ENCODE peak calls at places on chromosomes 6 and 20, in eight cellular contexts. One of them, this sample, is unnamed.

GRCh38 chr20:63939061-63939935 is 16.9 kb downstream of the UCKL1 start:
- DNase-seq in A673: no peak
- DNase-seq in left ventricle myocardium inferior: peak
- DNase-seq in HFF-Myc: no peak
- DNase-seq in cardiac muscle cell: no peak
- DNase-seq in heart left ventricle: no peak
- DNase-seq in pancreas: peak
- DNase-seq in A549: no peak
- DNase-seq in this sample: peak

GRCh38 chr6:3962897-3963296 is 113.7 kb downstream of the FAM50B start:
- DNase-seq in pancreas: no peak
- DNase-seq in HFF-Myc: no peak
- DNase-seq in cardiac muscle cell: no peak
- DNase-seq in A549: no peak
- DNase-seq in left ventricle myocardium inferior: no peak
- DNase-seq in A673: peak
- DNase-seq in heart left ventricle: no peak
- DNase-seq in this sample: no peak

GRCh38 chr20:22762576-22763256 is 178.3 kb upstream of the FOXA2 start:
- DNase-seq in pancreas: no peak
- DNase-seq in A673: no peak
- DNase-seq in heart left ventricle: no peak
- DNase-seq in HFF-Myc: no peak
- DNase-seq in cardiac muscle cell: no peak
- DNase-seq in left ventricle myocardium inferior: no peak
- DNase-seq in A549: no peak
- DNase-seq in this sample: no peak

GRCh38 chr6:131382646-131383045 is 190.4 kb upstream of the ARG1 start:
- DNase-seq in pancreas: no peak
- DNase-seq in A549: no peak
- DNase-seq in left ventricle myocardium inferior: no peak
- DNase-seq in HFF-Myc: no peak
- DNase-seq in heart left ventricle: no peak
- DNase-seq in cardiac muscle cell: no peak
- DNase-seq in A673: peak
- DNase-seq in this sample: no peak

GRCh38 chr20:57473246-57474042 is 51.5 kb downstream of the CTCFL start:
- DNase-seq in pancreas: peak
- DNase-seq in heart left ventricle: no peak
- DNase-seq in A673: peak
- DNase-seq in HFF-Myc: no peak
- DNase-seq in cardiac muscle cell: no peak
- DNase-seq in A549: no peak
- DNase-seq in left ventricle myocardium inferior: no peak
- DNase-seq in this sample: no peak

GRCh38 chr6:128417698-128418097 is 102.7 kb downstream of the PTPRK start:
- DNase-seq in HFF-Myc: no peak
- DNase-seq in A549: no peak
- DNase-seq in heart left ventricle: no peak
- DNase-seq in cardiac muscle cell: no peak
- DNase-seq in left ventricle myocardium inferior: no peak
- DNase-seq in pancreas: no peak
- DNase-seq in A673: no peak
- DNase-seq in this sample: no peak

GRCh38 chr6:136959471-136959891 is 37.4 kb downstream of the SLC35D3 start:
- DNase-seq in left ventricle myocardium inferior: no peak
- DNase-seq in cardiac muscle cell: peak
- DNase-seq in heart left ventricle: no peak
- DNase-seq in A549: no peak
- DNase-seq in A673: no peak
- DNase-seq in pancreas: peak
- DNase-seq in HFF-Myc: no peak
- DNase-seq in this sample: no peak

GRCh38 chr20:58237318-58238182 is 9.1 kb upstream of the ANKRD60 start:
- DNase-seq in left ventricle myocardium inferior: no peak
- DNase-seq in A549: no peak
- DNase-seq in pancreas: no peak
- DNase-seq in heart left ventricle: no peak
- DNase-seq in HFF-Myc: no peak
- DNase-seq in cardiac muscle cell: no peak
- DNase-seq in A673: peak
- DNase-seq in this sample: no peak

GRCh38 chr20:1334761-1335160 is 5.8 kb upstream of the SDCBP2 start:
- DNase-seq in HFF-Myc: no peak
- DNase-seq in cardiac muscle cell: no peak
- DNase-seq in heart left ventricle: no peak
- DNase-seq in A673: peak
- DNase-seq in A549: no peak
- DNase-seq in pancreas: no peak
- DNase-seq in left ventricle myocardium inferior: no peak
- DNase-seq in this sample: no peak

GRCh38 chr20:48826064-48826463 is 1.7 kb downstream of the PREX1 start:
- DNase-seq in heart left ventricle: no peak
- DNase-seq in cardiac muscle cell: no peak
- DNase-seq in left ventricle myocardium inferior: no peak
- DNase-seq in A549: no peak
- DNase-seq in HFF-Myc: no peak
- DNase-seq in pancreas: no peak
- DNase-seq in A673: peak
- DNase-seq in this sample: no peak

GRCh38 chr6:155154158-155154830 is 109.5 kb upstream of the CLDN20 start:
- DNase-seq in heart left ventricle: no peak
- DNase-seq in HFF-Myc: peak
- DNase-seq in left ventricle myocardium inferior: no peak
- DNase-seq in A673: peak
- DNase-seq in A549: no peak
- DNase-seq in pancreas: no peak
- DNase-seq in cardiac muscle cell: no peak
- DNase-seq in this sample: no peak

GRCh38 chr6:143962644-143962929 is 45.5 kb downstream of the PLAGL1 start:
- DNase-seq in A673: peak
- DNase-seq in heart left ventricle: no peak
- DNase-seq in A549: no peak
- DNase-seq in cardiac muscle cell: no peak
- DNase-seq in pancreas: no peak
- DNase-seq in HFF-Myc: peak
- DNase-seq in left ventricle myocardium inferior: no peak
- DNase-seq in this sample: no peak

GRCh38 chr6:167793421-167793820 is 33.3 kb upstream of the AFDN start:
- DNase-seq in A549: no peak
- DNase-seq in pancreas: no peak
- DNase-seq in cardiac muscle cell: no peak
- DNase-seq in A673: no peak
- DNase-seq in heart left ventricle: no peak
- DNase-seq in left ventricle myocardium inferior: no peak
- DNase-seq in HFF-Myc: no peak
- DNase-seq in this sample: no peak

GRCh38 chr20:6017467-6017866 is 36.4 kb downstream of the LRRN4 start:
- DNase-seq in A549: no peak
- DNase-seq in A673: no peak
- DNase-seq in cardiac muscle cell: no peak
- DNase-seq in HFF-Myc: no peak
- DNase-seq in left ventricle myocardium inferior: no peak
- DNase-seq in heart left ventricle: no peak
- DNase-seq in pancreas: no peak
- DNase-seq in this sample: no peak

GRCh38 chr20:62377615-62378085 is 9.3 kb upstream of the RPS21 start:
- DNase-seq in left ventricle myocardium inferior: peak
- DNase-seq in pancreas: no peak
- DNase-seq in cardiac muscle cell: no peak
- DNase-seq in heart left ventricle: no peak
- DNase-seq in A549: no peak
- DNase-seq in HFF-Myc: no peak
- DNase-seq in A673: no peak
- DNase-seq in this sample: no peak

GRCh38 chr6:8180327-8181161 is 78.2 kb upstream of the EEF1E1 start:
- DNase-seq in pancreas: no peak
- DNase-seq in A549: no peak
- DNase-seq in left ventricle myocardium inferior: no peak
- DNase-seq in A673: no peak
- DNase-seq in heart left ventricle: no peak
- DNase-seq in HFF-Myc: peak
- DNase-seq in cardiac muscle cell: peak
- DNase-seq in this sample: no peak

GRCh38 chr20:11891081-11891826 is 26.4 kb upstream of the BTBD3 start:
- DNase-seq in cardiac muscle cell: peak
- DNase-seq in A673: peak
- DNase-seq in heart left ventricle: peak
- DNase-seq in left ventricle myocardium inferior: peak
- DNase-seq in pancreas: peak
- DNase-seq in HFF-Myc: no peak
- DNase-seq in A549: peak
- DNase-seq in this sample: peak

GRCh38 chr6:133623065-133623464 is 265.8 kb upstream of the TCF21 start:
- DNase-seq in A673: no peak
- DNase-seq in cardiac muscle cell: no peak
- DNase-seq in A549: no peak
- DNase-seq in HFF-Myc: no peak
- DNase-seq in heart left ventricle: no peak
- DNase-seq in pancreas: no peak
- DNase-seq in left ventricle myocardium inferior: no peak
- DNase-seq in this sample: no peak

GRCh38 chr6:136791296-136792065 is 796 bp downstream of the MAP3K5 start:
- DNase-seq in A549: peak
- DNase-seq in cardiac muscle cell: peak
- DNase-seq in pancreas: peak
- DNase-seq in left ventricle myocardium inferior: peak
- DNase-seq in A673: peak
- DNase-seq in HFF-Myc: no peak
- DNase-seq in heart left ventricle: peak
- DNase-seq in this sample: peak

GRCh38 chr20:25014816-25015215 is 22.3 kb upstream of the APMAP start:
- DNase-seq in pancreas: no peak
- DNase-seq in cardiac muscle cell: no peak
- DNase-seq in left ventricle myocardium inferior: no peak
- DNase-seq in A549: no peak
- DNase-seq in heart left ventricle: no peak
- DNase-seq in A673: no peak
- DNase-seq in HFF-Myc: no peak
- DNase-seq in this sample: no peak
- TF ChIP-seq CTCF in pancreas: no peak
- TF ChIP-seq CTCF in cardiac muscle cell: no peak
- TF ChIP-seq CTCF in left ventricle myocardium inferior: no peak
- TF ChIP-seq CTCF in A549: no peak
- TF ChIP-seq CTCF in heart left ventricle: no peak
- TF ChIP-seq CTCF in A673: no peak
- TF ChIP-seq CTCF in HFF-Myc: no peak
- TF ChIP-seq CTCF in this sample: no peak

GRCh38 chr6:13919861-13920260 is 4.9 kb upstream of the RNF182 start:
- DNase-seq in left ventricle myocardium inferior: no peak
- DNase-seq in HFF-Myc: no peak
- DNase-seq in heart left ventricle: no peak
- DNase-seq in cardiac muscle cell: no peak
- DNase-seq in A673: no peak
- DNase-seq in pancreas: no peak
- DNase-seq in A549: no peak
- DNase-seq in this sample: no peak

GRCh38 chr6:13918686-13919085 is 6.1 kb upstream of the RNF182 start:
- DNase-seq in heart left ventricle: no peak
- DNase-seq in pancreas: no peak
- DNase-seq in HFF-Myc: no peak
- DNase-seq in A549: no peak
- DNase-seq in cardiac muscle cell: no peak
- DNase-seq in A673: no peak
- DNase-seq in left ventricle myocardium inferior: no peak
- DNase-seq in this sample: no peak

GRCh38 chr6:13916230-13916944 is 8.4 kb upstream of the RNF182 start:
- DNase-seq in heart left ventricle: no peak
- DNase-seq in A673: peak
- DNase-seq in A549: no peak
- DNase-seq in left ventricle myocardium inferior: no peak
- DNase-seq in HFF-Myc: no peak
- DNase-seq in pancreas: no peak
- DNase-seq in cardiac muscle cell: no peak
- DNase-seq in this sample: no peak

GRCh38 chr6:13915566-13916229 is 9.1 kb upstream of the RNF182 start:
- DNase-seq in pancreas: no peak
- DNase-seq in cardiac muscle cell: no peak
- DNase-seq in A549: no peak
- DNase-seq in heart left ventricle: no peak
- DNase-seq in A673: no peak
- DNase-seq in HFF-Myc: no peak
- DNase-seq in left ventricle myocardium inferior: no peak
- DNase-seq in this sample: no peak

DNA sequence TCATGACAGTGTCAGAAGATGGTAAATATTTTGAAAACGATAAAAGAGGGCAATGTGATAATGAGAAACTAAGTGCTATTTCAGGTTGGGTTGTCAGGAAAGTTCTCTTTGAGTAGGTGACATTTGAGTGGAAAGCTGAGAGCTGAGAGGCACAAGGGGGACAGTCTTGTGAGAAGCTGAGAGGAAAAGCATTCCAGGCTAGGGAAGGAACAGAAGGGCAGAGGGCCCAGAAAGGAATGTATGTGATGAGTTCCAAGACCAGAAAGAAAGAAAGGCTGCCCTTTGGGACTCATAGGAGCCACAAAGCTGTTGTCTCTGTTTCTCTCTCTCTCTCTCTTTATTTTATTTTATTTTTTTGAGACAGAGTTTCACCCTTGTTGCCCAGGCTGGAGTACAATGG is 7.6 kb upstream of the RNF182 start:
- DNase-seq in left ventricle myocardium inferior: no peak
- DNase-seq in HFF-Myc: no peak
- DNase-seq in cardiac muscle cell: no peak
- DNase-seq in A673: no peak
- DNase-seq in pancreas: no peak
- DNase-seq in heart left ventricle: no peak
- DNase-seq in A549: no peak
- DNase-seq in this sample: no peak
- H3K4me3 ChIP-seq in left ventricle myocardium inferior: no peak
- H3K4me3 ChIP-seq in HFF-Myc: no peak
- H3K4me3 ChIP-seq in cardiac muscle cell: no peak
- H3K4me3 ChIP-seq in A673: no peak
- H3K4me3 ChIP-seq in pancreas: no peak
- H3K4me3 ChIP-seq in heart left ventricle: no peak
- H3K4me3 ChIP-seq in A549: no peak
- H3K4me3 ChIP-seq in this sample: no peak

DNA sequence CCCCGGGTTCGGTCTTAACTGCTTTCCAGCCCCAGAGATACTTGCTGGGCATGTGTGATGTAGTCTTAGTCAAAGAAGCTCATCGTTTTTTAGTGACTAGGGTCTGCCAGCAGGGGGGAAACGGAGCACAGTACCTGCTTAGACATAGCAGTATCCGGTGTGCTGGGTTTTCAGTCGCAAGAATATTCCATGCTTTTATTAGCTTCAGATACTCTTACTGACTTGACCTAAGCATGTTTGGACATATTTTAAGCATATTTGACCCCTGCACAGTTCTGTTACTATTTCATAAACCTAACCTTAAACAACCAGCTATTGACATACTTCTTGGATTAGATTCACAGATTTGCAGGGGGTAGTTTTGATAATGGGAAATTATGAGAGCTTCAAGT is 3.0 kb downstream of the E2F3 start:
- DNase-seq in left ventricle myocardium inferior: no peak
- DNase-seq in heart left ventricle: no peak
- DNase-seq in HFF-Myc: peak
- DNase-seq in cardiac muscle cell: peak
- DNase-seq in A673: peak
- DNase-seq in pancreas: no peak
- DNase-seq in A549: peak
- DNase-seq in this sample: no peak
- TF ChIP-seq CTCF in left ventricle myocardium inferior: peak
- TF ChIP-seq CTCF in heart left ventricle: peak
- TF ChIP-seq CTCF in HFF-Myc: peak
- TF ChIP-seq CTCF in cardiac muscle cell: peak
- TF ChIP-seq CTCF in A673: peak
- TF ChIP-seq CTCF in pancreas: no peak
- TF ChIP-seq CTCF in A549: peak
- TF ChIP-seq CTCF in this sample: peak

GRCh38 chr6:162344301-162344700 is 383.3 kb downstream of the PRKN start:
- DNase-seq in heart left ventricle: no peak
- DNase-seq in A549: no peak
- DNase-seq in pancreas: no peak
- DNase-seq in left ventricle myocardium inferior: no peak
- DNase-seq in A673: no peak
- DNase-seq in HFF-Myc: no peak
- DNase-seq in cardiac muscle cell: no peak
- DNase-seq in this sample: no peak
- H3K4me3 ChIP-seq in heart left ventricle: no peak
- H3K4me3 ChIP-seq in A549: no peak
- H3K4me3 ChIP-seq in pancreas: no peak
- H3K4me3 ChIP-seq in left ventricle myocardium inferior: no peak
- H3K4me3 ChIP-seq in A673: no peak
- H3K4me3 ChIP-seq in HFF-Myc: no peak
- H3K4me3 ChIP-seq in cardiac muscle cell: no peak
- H3K4me3 ChIP-seq in this sample: no peak